ENCODE peak calls at places on chromosomes 7 and 10, in four cellular contexts. H is amygdala, T is MCF 10A, L is posterior vena cava. C is an unnamed sample.

GRCh38 chr10:121708921-121709625 is 110.8 kb upstream of the FGFR2 start:
- DNase-seq in H (no peak), T (no peak), L (no peak), C (no peak)

GRCh38 chr10:31464552-31464951 is 145.5 kb downstream of the ZEB1 start:
- DNase-seq in H (no peak), T (no peak), L (no peak), C (no peak)

GRCh38 chr7:74424291-74424880 is 29.3 kb upstream of the GTF2IRD1 start:
- DNase-seq in H (no peak), T (no peak), L (peak), C (no peak)

GRCh38 chr10:111926286-111926685 is 257.3 kb downstream of the GPAM start:
- DNase-seq in H (no peak), T (no peak), L (no peak), C (no peak)

GRCh38 chr10:35300063-35300699 is 36.1 kb upstream of the CCNY start:
- DNase-seq in H (no peak), T (peak), L (peak), C (peak)

GRCh38 chr7:71077743-71078476 is 54.0 kb upstream of the GALNT17 start:
- DNase-seq in H (no peak), T (no peak), L (no peak), C (no peak)

GRCh38 chr7:132542895-132543294 is 33.4 kb downstream of the PLXNA4 start:
- DNase-seq in H (no peak), T (no peak), L (no peak), C (no peak)

GRCh38 chr7:67423058-67423457 is 426.4 kb downstream of the TYW1 start:
- DNase-seq in H (peak), T (no peak), L (no peak), C (no peak)

GRCh38 chr10:86966008-86966654 is 2.2 kb upstream of the ADIRF start:
- DNase-seq in H (no peak), T (no peak), L (peak), C (no peak)